ENCODE peak calls at places on chromosomes 7 and 10, in four cellular contexts. One of them, this sample, is unnamed.

GRCh38 chr10:98063740-98064027 is 33.3 kb upstream of the CRTAC1 start:
- DNase-seq in fibroblast of mammary gland: no peak
- DNase-seq in DMS53: no peak
- DNase-seq in left colon: no peak
- DNase-seq in this sample: no peak

GRCh38 chr7:101913247-101913721 is 95.9 kb downstream of the CUX1 start:
- DNase-seq in DMS53: no peak
- DNase-seq in fibroblast of mammary gland: no peak
- DNase-seq in left colon: no peak
- DNase-seq in this sample: no peak

GRCh38 chr7:55589905-55590304 is 17.6 kb upstream of the VOPP1 start:
- DNase-seq in DMS53: no peak
- DNase-seq in left colon: no peak
- DNase-seq in fibroblast of mammary gland: no peak
- DNase-seq in this sample: no peak

GRCh38 chr7:95609277-95609971 is 13.1 kb upstream of the PDK4 start:
- DNase-seq in fibroblast of mammary gland: peak
- DNase-seq in left colon: peak
- DNase-seq in DMS53: peak
- DNase-seq in this sample: peak

GRCh38 chr10:9075420-9075819 is 1020.9 kb downstream of the GATA3 start:
- DNase-seq in fibroblast of mammary gland: peak
- DNase-seq in left colon: no peak
- DNase-seq in DMS53: no peak
- DNase-seq in this sample: no peak

GRCh38 chr7:48213226-48213625 is 42.0 kb downstream of the ABCA13 start:
- DNase-seq in left colon: no peak
- DNase-seq in DMS53: no peak
- DNase-seq in fibroblast of mammary gland: no peak
- DNase-seq in this sample: no peak

GRCh38 chr7:30304177-30304884 is 19.9 kb downstream of the ZNRF2 start:
- DNase-seq in DMS53: no peak
- DNase-seq in left colon: no peak
- DNase-seq in fibroblast of mammary gland: no peak
- DNase-seq in this sample: no peak

GRCh38 chr7:2715341-2716231 is 27.6 kb downstream of the AMZ1 start:
- DNase-seq in fibroblast of mammary gland: no peak
- DNase-seq in left colon: no peak
- DNase-seq in DMS53: no peak
- DNase-seq in this sample: no peak

GRCh38 chr10:1160561-1160961 is 104.4 kb downstream of the WDR37 start:
- DNase-seq in DMS53: no peak
- DNase-seq in fibroblast of mammary gland: no peak
- DNase-seq in left colon: no peak
- DNase-seq in this sample: no peak

GRCh38 chr7:150340024-150340749 is 1.2 kb downstream of the RARRES2 start:
- DNase-seq in fibroblast of mammary gland: peak
- DNase-seq in DMS53: no peak
- DNase-seq in left colon: peak
- DNase-seq in this sample: peak

GRCh38 chr7:1322240-1323110 is 89.8 kb downstream of the UNCX start:
- DNase-seq in fibroblast of mammary gland: no peak
- DNase-seq in left colon: no peak
- DNase-seq in DMS53: no peak
- DNase-seq in this sample: no peak

GRCh38 chr7:127880454-127880853 is 150.8 kb downstream of the LRRC4 start:
- DNase-seq in DMS53: no peak
- DNase-seq in fibroblast of mammary gland: no peak
- DNase-seq in left colon: no peak
- DNase-seq in this sample: no peak

GRCh38 chr7:142405122-142405765 is 147.4 kb upstream of the PRSS58 start:
- DNase-seq in left colon: no peak
- DNase-seq in fibroblast of mammary gland: peak
- DNase-seq in DMS53: no peak
- DNase-seq in this sample: no peak

GRCh38 chr10:84590794-84591193 is 262.4 kb downstream of the CCSER2 start:
- DNase-seq in DMS53: no peak
- DNase-seq in fibroblast of mammary gland: no peak
- DNase-seq in left colon: peak
- DNase-seq in this sample: no peak

GRCh38 chr7:24701232-24701898 is 55.9 kb downstream of the GSDME start:
- DNase-seq in DMS53: no peak
- DNase-seq in fibroblast of mammary gland: peak
- DNase-seq in left colon: no peak
- DNase-seq in this sample: no peak

GRCh38 chr10:132401396-132402168 is 4.6 kb downstream of the PWWP2B start:
- DNase-seq in left colon: peak
- DNase-seq in fibroblast of mammary gland: no peak
- DNase-seq in DMS53: no peak
- DNase-seq in this sample: peak

GRCh38 chr10:90635111-90635798 is 222.6 kb downstream of the HTR7 start:
- DNase-seq in DMS53: peak
- DNase-seq in fibroblast of mammary gland: no peak
- DNase-seq in left colon: no peak
- DNase-seq in this sample: no peak

GRCh38 chr10:87585565-87586514 is 73.8 kb upstream of the PAPSS2 start:
- DNase-seq in left colon: peak
- DNase-seq in DMS53: peak
- DNase-seq in fibroblast of mammary gland: peak
- DNase-seq in this sample: peak

GRCh38 chr10:11553773-11554381 is 57.6 kb downstream of the USP6NL start:
- DNase-seq in DMS53: no peak
- DNase-seq in fibroblast of mammary gland: no peak
- DNase-seq in left colon: no peak
- DNase-seq in this sample: no peak

GRCh38 chr7:5699951-5700384 is 81.5 kb downstream of the RNF216 start:
- DNase-seq in DMS53: peak
- DNase-seq in left colon: no peak
- DNase-seq in fibroblast of mammary gland: no peak
- DNase-seq in this sample: no peak

GRCh38 chr7:158409120-158409519 is 178.5 kb downstream of the PTPRN2 start:
- DNase-seq in left colon: no peak
- DNase-seq in DMS53: no peak
- DNase-seq in fibroblast of mammary gland: no peak
- DNase-seq in this sample: no peak

GRCh38 chr10:14812271-14812670 is 25.6 kb downstream of the CDNF start:
- DNase-seq in fibroblast of mammary gland: peak
- DNase-seq in DMS53: no peak
- DNase-seq in left colon: no peak
- DNase-seq in this sample: no peak

GRCh38 chr10:3060481-3060889 is 6.9 kb upstream of the PFKP start:
- DNase-seq in fibroblast of mammary gland: no peak
- DNase-seq in DMS53: peak
- DNase-seq in left colon: no peak
- DNase-seq in this sample: no peak

GRCh38 chr7:133794490-133794889 is 332.6 kb upstream of the LRGUK start:
- DNase-seq in DMS53: no peak
- DNase-seq in left colon: no peak
- DNase-seq in fibroblast of mammary gland: peak
- DNase-seq in this sample: no peak

GRCh38 chr7:124751017-124751416 is 14.6 kb downstream of the GPR37 start:
- DNase-seq in fibroblast of mammary gland: no peak
- DNase-seq in left colon: no peak
- DNase-seq in DMS53: no peak
- DNase-seq in this sample: no peak

GRCh38 chr7:2100278-2101205 is 132.2 kb downstream of the MAD1L1 start:
- DNase-seq in left colon: no peak
- DNase-seq in DMS53: peak
- DNase-seq in fibroblast of mammary gland: no peak
- DNase-seq in this sample: no peak

GRCh38 chr10:18117272-18117671 is 23.0 kb upstream of the CACNB2 start:
- DNase-seq in left colon: no peak
- DNase-seq in DMS53: no peak
- DNase-seq in fibroblast of mammary gland: no peak
- DNase-seq in this sample: no peak

GRCh38 chr10:124602646-124603365 is 141.2 kb downstream of the LHPP start:
- DNase-seq in left colon: no peak
- DNase-seq in fibroblast of mammary gland: no peak
- DNase-seq in DMS53: no peak
- DNase-seq in this sample: no peak

GRCh38 chr7:137687556-137688280 is 159.1 kb downstream of the DGKI start:
- DNase-seq in left colon: no peak
- DNase-seq in fibroblast of mammary gland: peak
- DNase-seq in DMS53: no peak
- DNase-seq in this sample: no peak

GRCh38 chr10:33302188-33302829 is 32.2 kb downstream of the NRP1 start:
- DNase-seq in left colon: no peak
- DNase-seq in fibroblast of mammary gland: no peak
- DNase-seq in DMS53: no peak
- DNase-seq in this sample: no peak

GRCh38 chr10:1645896-1646295 is 91.4 kb downstream of the ADARB2 start:
- DNase-seq in DMS53: no peak
- DNase-seq in left colon: peak
- DNase-seq in fibroblast of mammary gland: no peak
- DNase-seq in this sample: no peak

GRCh38 chr7:112103246-112103645 is 103.0 kb downstream of the DOCK4 start:
- DNase-seq in DMS53: peak
- DNase-seq in fibroblast of mammary gland: peak
- DNase-seq in left colon: peak
- DNase-seq in this sample: no peak

GRCh38 chr10:111080224-111080623 is 3.4 kb downstream of the ADRA2A start:
- DNase-seq in fibroblast of mammary gland: no peak
- DNase-seq in left colon: no peak
- DNase-seq in DMS53: no peak
- DNase-seq in this sample: no peak

GRCh38 chr10:80599424-80599847 is 61.7 kb downstream of the SH2D4B start:
- DNase-seq in left colon: no peak
- DNase-seq in DMS53: peak
- DNase-seq in fibroblast of mammary gland: peak
- DNase-seq in this sample: no peak

This sample was measured in pancreas.